ENCODE peak calls at places on chromosome 17, in ten cellular contexts. K is tibial nerve, N is A549, U is ovary, L is suprapubic skin, X is sigmoid colon, S is SK-N-SH, O is HepG2, G is transverse colon, I is GM12878. P is an unnamed sample.

GRCh38 chr17:8611135-8611534 is 19.4 kb downstream of the MYH10 start:
- DNase-seq in K (no peak), N (no peak), U (no peak), L (no peak), X (no peak), S (no peak), O (no peak), G (no peak), I (no peak), P (no peak)

GRCh38 chr17:11980813-11981212 is 16.5 kb downstream of the ZNF18 start:
- DNase-seq in K (no peak), N (no peak), U (no peak), L (no peak), X (no peak), S (no peak), O (no peak), G (no peak), I (no peak), P (no peak)

GRCh38 chr17:5065227-5065744 is 13.0 kb upstream of the ZFP3 start:
- DNase-seq in K (no peak), N (no peak), U (no peak), L (no peak), X (no peak), S (no peak), O (no peak), G (no peak), I (no peak), P (no peak)

GRCh38 chr17:73933871-73934270 is 269.6 kb upstream of the RPL38 start:
- DNase-seq in K (no peak), N (no peak), U (no peak), L (no peak), X (no peak), S (no peak), O (no peak), G (no peak), I (no peak), P (no peak)

GRCh38 chr17:21075739-21076085 is 32.9 kb upstream of the USP22 start:
- DNase-seq in K (no peak), N (no peak), U (no peak), L (no peak), X (no peak), S (no peak), O (no peak), G (no peak), I (no peak), P (no peak)

GRCh38 chr17:65531508-65532431 is 29.7 kb downstream of the AXIN2 start:
- DNase-seq in K (peak), N (peak), U (peak), L (peak), X (peak), S (peak), O (no peak), G (peak), I (no peak), P (no peak)

GRCh38 chr17:79065105-79065670 is 9.4 kb upstream of the ENGASE start:
- DNase-seq in K (no peak), N (peak), U (peak), L (no peak), X (peak), S (no peak), O (peak), G (peak), I (no peak), P (no peak)

GRCh38 chr17:28727727-28728363 is 743 bp upstream of the NEK8 start:
- DNase-seq in K (no peak), N (peak), U (peak), L (no peak), X (peak), S (peak), O (peak), G (peak), I (peak), P (no peak)

GRCh38 chr17:72338304-72338703 is 217.5 kb downstream of the SOX9 start:
- DNase-seq in K (no peak), N (no peak), U (no peak), L (no peak), X (no peak), S (no peak), O (no peak), G (no peak), I (no peak), P (no peak)

GRCh38 chr17:74123350-74123749 is 80.1 kb upstream of the RPL38 start:
- DNase-seq in K (no peak), N (no peak), U (no peak), L (no peak), X (no peak), S (no peak), O (no peak), G (no peak), I (no peak), P (no peak)

GRCh38 chr17:49978501-49978900 is 9.5 kb downstream of the DLX4 start:
- DNase-seq in K (no peak), N (no peak), U (no peak), L (no peak), X (no peak), S (no peak), O (no peak), G (no peak), I (no peak), P (no peak)

GRCh38 chr17:45411348-45412105 is 21.1 kb downstream of the ARHGAP27 start:
- DNase-seq in K (no peak), N (no peak), U (no peak), L (no peak), X (no peak), S (no peak), O (no peak), G (peak), I (no peak), P (no peak)

GRCh38 chr17:82465023-82465603 is 6.6 kb downstream of the NARF start:
- DNase-seq in K (no peak), N (no peak), U (no peak), L (no peak), X (no peak), S (no peak), O (no peak), G (no peak), I (no peak), P (no peak)

GRCh38 chr17:28957277-28957991 is 6.1 kb upstream of the PHF12 start:
- DNase-seq in K (no peak), N (no peak), U (peak), L (no peak), X (peak), S (no peak), O (no peak), G (no peak), I (no peak), P (no peak)

GRCh38 chr17:79862771-79863440 is 23.7 kb upstream of the CBX4 start:
- DNase-seq in K (no peak), N (no peak), U (no peak), L (no peak), X (no peak), S (no peak), O (no peak), G (no peak), I (no peak), P (no peak)

GRCh38 chr17:10631048-10631700 is 25.9 kb downstream of the MYH3 start:
- DNase-seq in K (no peak), N (peak), U (peak), L (no peak), X (no peak), S (peak), O (no peak), G (peak), I (no peak), P (no peak)

GRCh38 chr17:73362697-73363096 is 50.9 kb upstream of the CDC42EP4 start:
- DNase-seq in K (no peak), N (no peak), U (no peak), L (no peak), X (no peak), S (no peak), O (no peak), G (no peak), I (no peak), P (no peak)

GRCh38 chr17:47705536-47706481 is 11.8 kb downstream of the TBKBP1 start:
- DNase-seq in K (no peak), N (no peak), U (no peak), L (no peak), X (peak), S (no peak), O (no peak), G (no peak), I (no peak), P (no peak)

GRCh38 chr17:44004761-44005526 is 522 bp downstream of the NAGS start:
- DNase-seq in K (no peak), N (no peak), U (peak), L (no peak), X (no peak), S (peak), O (no peak), G (peak), I (no peak), P (no peak)

GRCh38 chr17:51541215-51541614 is 280.9 kb downstream of the UTP18 start:
- DNase-seq in K (no peak), N (no peak), U (no peak), L (no peak), X (no peak), S (no peak), O (no peak), G (no peak), I (no peak), P (no peak)

GRCh38 chr17:13871261-13871660 is 198.0 kb upstream of the COX10 start:
- DNase-seq in K (no peak), N (no peak), U (no peak), L (no peak), X (no peak), S (no peak), O (no peak), G (no peak), I (no peak), P (no peak)

GRCh38 chr17:42975265-42975664 is 4.6 kb downstream of the PTGES3L start:
- DNase-seq in K (no peak), N (no peak), U (no peak), L (no peak), X (no peak), S (no peak), O (peak), G (no peak), I (no peak), P (no peak)

GRCh38 chr17:32518856-32519768 is 32.3 kb downstream of the CDK5R1 start:
- DNase-seq in K (no peak), N (no peak), U (peak), L (peak), X (peak), S (peak), O (no peak), G (peak), I (no peak), P (no peak)

GRCh38 chr17:8133941-8134340 is 10.0 kb upstream of the HES7 start:
- DNase-seq in K (no peak), N (no peak), U (no peak), L (no peak), X (no peak), S (no peak), O (no peak), G (no peak), I (no peak), P (no peak)

GRCh38 chr17:59361916-59362810 is 30.7 kb downstream of the YPEL2 start:
- DNase-seq in K (no peak), N (no peak), U (no peak), L (no peak), X (peak), S (no peak), O (no peak), G (no peak), I (peak), P (no peak)

GRCh38 chr17:14125518-14126125 is 56.3 kb downstream of the COX10 start:
- DNase-seq in K (no peak), N (no peak), U (no peak), L (no peak), X (no peak), S (no peak), O (no peak), G (no peak), I (no peak), P (no peak)

GRCh38 chr17:60665602-60666001 is 12.0 kb upstream of the BCAS3 start:
- DNase-seq in K (no peak), N (no peak), U (no peak), L (no peak), X (no peak), S (no peak), O (no peak), G (no peak), I (no peak), P (no peak)

GRCh38 chr17:8443756-8444155 is 8.1 kb downstream of the NDEL1 start:
- DNase-seq in K (no peak), N (no peak), U (no peak), L (no peak), X (no peak), S (no peak), O (no peak), G (no peak), I (no peak), P (no peak)

GRCh38 chr17:80991645-80992076 is at the start of gene CHMP6:
- DNase-seq in K (peak), N (peak), U (peak), L (peak), X (peak), S (peak), O (peak), G (peak), I (no peak), P (no peak)

GRCh38 chr17:62963296-62963695 is 2.7 kb upstream of the TANC2 start:
- DNase-seq in K (no peak), N (peak), U (no peak), L (no peak), X (no peak), S (peak), O (no peak), G (no peak), I (no peak), P (no peak)

DNA sequence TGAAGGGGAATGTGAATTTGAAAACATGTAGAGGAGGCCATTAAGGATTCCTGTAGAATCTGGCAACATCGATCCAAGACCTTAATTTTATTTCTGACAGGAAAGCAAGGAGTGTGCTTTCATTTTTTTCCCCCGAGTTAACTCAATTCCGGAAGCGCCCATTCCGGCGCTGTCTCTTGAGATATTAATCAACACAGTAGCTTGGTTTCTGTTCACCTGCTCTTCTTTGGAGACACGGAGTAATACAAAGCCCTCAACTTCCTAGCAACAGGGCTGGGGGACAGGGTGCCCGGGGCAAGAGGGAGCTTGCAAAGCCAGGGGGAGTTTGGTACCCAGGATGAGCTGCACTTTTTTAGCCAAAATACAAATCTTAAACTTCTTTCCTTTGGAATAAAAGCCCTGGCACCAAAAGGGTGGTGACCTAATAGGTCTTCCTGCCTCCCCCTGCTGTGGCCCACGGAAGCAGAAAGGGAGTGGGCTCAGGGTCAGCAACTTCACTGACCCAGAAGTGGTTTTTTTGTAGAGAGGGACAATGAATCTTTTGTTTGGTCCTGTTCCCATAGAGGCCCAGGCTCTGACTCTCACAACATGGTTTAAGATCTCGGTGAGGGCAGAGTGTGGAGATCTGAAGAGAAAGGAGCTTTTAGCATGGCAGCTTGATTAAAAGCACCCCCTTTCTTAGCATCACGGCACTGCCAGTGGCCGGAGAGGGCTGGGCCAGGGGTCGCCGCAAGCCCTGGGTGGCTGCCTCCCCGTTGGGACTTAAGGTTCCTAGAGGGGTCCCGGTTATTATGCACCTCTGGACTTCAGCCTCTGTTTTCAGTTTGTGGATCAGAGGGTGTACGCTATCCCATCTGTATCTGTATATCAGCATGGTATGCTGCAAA is 207.3 kb downstream of the CCDC182 start:
- DNase-seq in K (no peak), N (no peak), U (peak), L (no peak), X (no peak), S (peak), O (peak), G (no peak), I (no peak), P (no peak)
- H3K4me3 ChIP-seq in K (no peak), N (no peak), U (no peak), L (no peak), X (no peak), S (peak), O (no peak), G (no peak), I (peak), P (no peak)

DNA sequence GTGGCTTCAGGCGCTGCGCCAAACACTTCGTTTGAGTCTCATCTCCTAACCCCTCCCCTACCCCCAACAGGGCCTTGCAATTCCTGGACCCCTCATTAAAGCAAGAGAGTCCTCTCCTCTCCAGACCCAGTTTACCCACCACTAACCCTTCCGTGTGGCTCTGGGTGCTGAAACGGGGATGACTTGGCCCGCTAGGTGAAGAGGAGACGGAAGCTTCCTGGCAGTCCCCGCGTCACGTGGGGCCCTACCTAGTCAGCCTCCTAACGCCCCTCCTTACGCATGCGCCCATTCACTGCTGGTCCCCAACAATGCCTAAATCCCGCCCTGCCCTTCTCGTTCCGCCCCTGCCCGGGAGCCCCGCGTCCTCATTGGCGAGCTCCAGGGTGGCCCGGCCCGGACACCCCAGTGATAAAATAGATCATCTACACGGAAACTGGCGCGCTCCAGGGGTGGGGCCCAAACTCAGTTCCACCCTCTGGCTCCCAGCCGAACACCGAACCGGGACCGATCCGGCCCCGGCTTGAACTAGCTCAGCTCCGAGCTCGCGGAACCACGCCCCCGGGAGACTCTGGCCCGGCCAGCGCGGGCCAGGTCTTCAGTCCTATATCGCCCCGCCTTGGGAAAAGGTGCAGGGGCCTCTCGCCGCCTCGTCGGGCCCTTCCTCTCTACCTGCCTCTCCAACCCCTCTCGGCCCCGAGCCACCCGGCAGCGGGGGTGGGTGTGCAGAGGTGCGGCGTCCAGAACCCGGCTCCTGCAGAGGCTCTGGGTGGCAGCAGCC is at the start of gene SLC16A13:
- DNase-seq in K (peak), N (peak), U (peak), L (peak), X (peak), S (peak), O (peak), G (peak), I (peak), P (peak)
- H3K27ac ChIP-seq in K (peak), N (peak), U (peak), L (peak), X (peak), S (peak), O (peak), G (peak), I (peak), P (peak)

DNA sequence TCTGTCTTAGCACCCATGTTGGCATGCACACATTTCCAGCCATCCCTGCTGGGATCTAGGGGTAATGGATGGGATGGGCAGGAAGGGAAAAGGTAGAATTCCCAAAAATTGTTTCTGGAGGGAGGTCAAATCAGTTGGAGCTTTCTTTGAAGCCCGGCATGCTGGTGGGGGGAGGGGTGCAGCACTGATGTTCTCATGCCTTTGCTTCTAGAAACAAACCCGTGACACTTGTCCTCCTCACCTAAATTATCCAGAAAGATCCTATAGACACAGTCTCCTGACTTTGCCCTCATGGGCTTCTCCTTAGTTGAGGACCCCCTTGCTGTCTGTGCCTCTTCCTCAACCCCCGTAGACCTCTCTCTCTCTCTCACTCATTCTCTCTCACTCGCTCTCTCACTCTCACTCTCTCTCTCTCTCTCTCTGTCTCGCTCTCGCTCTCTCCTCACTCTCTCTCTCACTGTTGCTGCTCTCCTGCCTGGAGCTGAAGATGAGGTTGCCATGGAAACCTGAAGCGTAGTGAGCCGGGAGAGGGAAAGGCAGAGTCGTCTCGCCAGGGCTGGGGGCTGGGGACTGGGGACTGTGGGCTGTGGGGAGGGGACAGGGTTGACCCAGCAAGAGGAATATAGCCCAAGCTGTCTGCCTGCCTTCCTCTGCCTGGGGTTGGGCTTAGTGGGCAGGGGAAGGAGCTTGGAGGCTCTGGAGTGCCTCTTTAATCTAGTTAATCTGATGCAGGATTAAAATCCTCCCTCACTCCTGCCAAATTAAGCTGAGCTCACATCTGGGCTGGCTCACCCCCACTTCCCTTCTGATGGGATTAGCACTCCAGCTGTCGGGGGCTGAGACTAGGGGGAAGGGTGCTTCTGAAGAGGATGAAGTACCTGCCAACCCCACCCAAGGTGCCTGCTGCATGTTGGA is 16.1 kb downstream of the LASP1 start:
- DNase-seq in K (no peak), N (no peak), U (no peak), L (no peak), X (no peak), S (peak), O (no peak), G (no peak), I (no peak), P (no peak)
- TF ChIP-seq EP300 in K (no peak), N (no peak), U (no peak), L (no peak), X (no peak), S (no peak), O (no peak), G (no peak), I (no peak), P (no peak)

GRCh38 chr17:41680426-41681040 is 8.2 kb upstream of the EIF1 start:
- DNase-seq in K (no peak), N (no peak), U (no peak), L (no peak), X (no peak), S (no peak), O (no peak), G (no peak), I (no peak), P (no peak)

GRCh38 chr17:41678411-41678906 is 10.2 kb upstream of the EIF1 start:
- DNase-seq in K (no peak), N (no peak), U (no peak), L (no peak), X (peak), S (no peak), O (no peak), G (no peak), I (peak), P (no peak)

GRCh38 chr17:41679740-41680425 is 8.8 kb upstream of the EIF1 start:
- DNase-seq in K (no peak), N (no peak), U (no peak), L (no peak), X (no peak), S (no peak), O (no peak), G (no peak), I (no peak), P (no peak)

GRCh38 chr17:41681776-41682175 is 6.9 kb upstream of the EIF1 start:
- DNase-seq in K (no peak), N (no peak), U (no peak), L (no peak), X (no peak), S (no peak), O (no peak), G (no peak), I (no peak), P (no peak)

GRCh38 chr17:41678907-41679739 is 9.6 kb upstream of the EIF1 start:
- DNase-seq in K (no peak), N (no peak), U (no peak), L (no peak), X (peak), S (no peak), O (no peak), G (no peak), I (peak), P (no peak)
- H3K4me3 ChIP-seq in K (no peak), N (peak), U (no peak), L (peak), X (no peak), S (no peak), O (peak), G (no peak), I (peak), P (peak)

P was measured in esophagus muscularis mucosa.